ENCODE peak calls at places on chromosomes 16 and 17, in six cellular contexts. J is A549, C is endothelial cell of umbilical vein, I is GM12878, N is K562, F is HepG2. E is an unnamed sample.

GRCh38 chr16:58471209-58471975 is 28.6 kb upstream of the NDRG4 start:
- DNase-seq in J (no peak), C (no peak), I (no peak), N (no peak), F (no peak), E (no peak)

GRCh38 chr17:13736915-13737314 is 135.2 kb upstream of the HS3ST3A1 start:
- DNase-seq in J (no peak), C (no peak), I (no peak), N (no peak), F (no peak), E (peak; percentile 28)

GRCh38 chr17:57697891-57698708 is 47.0 kb downstream of the CCDC182 start:
- DNase-seq in J (no peak), C (no peak), I (no peak), N (no peak), F (peak; percentile 59), E (peak; percentile 84)

GRCh38 chr17:63542218-63542545 is 8.1 kb upstream of the DCAF7 start:
- DNase-seq in J (no peak), C (no peak), I (no peak), N (no peak), F (no peak), E (no peak)

GRCh38 chr17:76659928-76660614 is 16.5 kb upstream of the ST6GALNAC1 start:
- DNase-seq in J (peak; percentile 59), C (no peak), I (no peak), N (peak; percentile 69), F (no peak), E (peak; percentile 62)

GRCh38 chr16:12907670-12908233 is 6.4 kb downstream of the SHISA9 start:
- DNase-seq in J (peak; percentile 40), C (peak; percentile 4), I (no peak), N (peak; percentile 24), F (peak; percentile 22), E (peak; percentile 15)

GRCh38 chr17:37400505-37400904 is 6.1 kb downstream of the ACACA start:
- DNase-seq in J (no peak), C (no peak), I (no peak), N (no peak), F (no peak), E (no peak)

GRCh38 chr16:57609541-57610401 is 18.7 kb upstream of the ADGRG1 start:
- DNase-seq in J (no peak), C (peak; percentile 53), I (peak; percentile 83), N (no peak), F (no peak), E (no peak)

GRCh38 chr17:80513892-80514291 is 30.7 kb upstream of the RPTOR start:
- DNase-seq in J (no peak), C (no peak), I (no peak), N (no peak), F (no peak), E (no peak)

GRCh38 chr16:3536271-3536671 is 35.5 kb downstream of the CLUAP1 start:
- DNase-seq in J (no peak), C (no peak), I (no peak), N (no peak), F (no peak), E (no peak)

GRCh38 chr16:86578499-86579267 is at the start of gene FOXL1:
- DNase-seq in J (no peak), C (no peak), I (no peak), N (no peak), F (no peak), E (no peak)

GRCh38 chr16:75264531-75264998 is 13.1 kb upstream of the BCAR1 start:
- DNase-seq in J (no peak), C (peak; percentile 70), I (no peak), N (no peak), F (no peak), E (no peak)

GRCh38 chr16:4454618-4455017 is 19.8 kb downstream of the NMRAL1 start:
- DNase-seq in J (no peak), C (no peak), I (no peak), N (no peak), F (no peak), E (no peak)

GRCh38 chr17:72561266-72561665 is 440.4 kb downstream of the SOX9 start:
- DNase-seq in J (no peak), C (no peak), I (no peak), N (no peak), F (no peak), E (no peak)

GRCh38 chr17:65131946-65132345 is 5.2 kb upstream of the RGS9 start:
- DNase-seq in J (peak; percentile 58), C (no peak), I (no peak), N (no peak), F (peak; percentile 57), E (no peak)

GRCh38 chr16:19696312-19696711 is 21.7 kb downstream of the KNOP1 start:
- DNase-seq in J (peak; percentile 82), C (peak; percentile 94), I (no peak), N (peak; percentile 57), F (no peak), E (no peak)

GRCh38 chr17:1005361-1005946 is 8.5 kb downstream of the TIMM22 start:
- DNase-seq in J (no peak), C (peak; percentile 93), I (no peak), N (no peak), F (no peak), E (no peak)

GRCh38 chr17:77363821-77364361 is 223.1 kb downstream of the SEC14L1 start:
- DNase-seq in J (no peak), C (peak; percentile 34), I (no peak), N (peak; percentile 89), F (peak; percentile 71), E (peak; percentile 71)

GRCh38 chr17:74283371-74283673 is 9.3 kb downstream of the DNAI2 start:
- DNase-seq in J (no peak), C (no peak), I (no peak), N (no peak), F (no peak), E (no peak)

GRCh38 chr17:74281799-74282198 is 7.8 kb downstream of the DNAI2 start:
- DNase-seq in J (no peak), C (no peak), I (no peak), N (no peak), F (no peak), E (no peak)

GRCh38 chr17:74277935-74278334 is 3.9 kb downstream of the DNAI2 start:
- DNase-seq in J (no peak), C (no peak), I (no peak), N (no peak), F (no peak), E (no peak)

GRCh38 chr17:74282587-74283370 is 8.7 kb downstream of the DNAI2 start:
- DNase-seq in J (peak; percentile 38), C (no peak), I (peak; percentile 69), N (peak; percentile 44), F (peak; percentile 45), E (peak; percentile 71)

DNA sequence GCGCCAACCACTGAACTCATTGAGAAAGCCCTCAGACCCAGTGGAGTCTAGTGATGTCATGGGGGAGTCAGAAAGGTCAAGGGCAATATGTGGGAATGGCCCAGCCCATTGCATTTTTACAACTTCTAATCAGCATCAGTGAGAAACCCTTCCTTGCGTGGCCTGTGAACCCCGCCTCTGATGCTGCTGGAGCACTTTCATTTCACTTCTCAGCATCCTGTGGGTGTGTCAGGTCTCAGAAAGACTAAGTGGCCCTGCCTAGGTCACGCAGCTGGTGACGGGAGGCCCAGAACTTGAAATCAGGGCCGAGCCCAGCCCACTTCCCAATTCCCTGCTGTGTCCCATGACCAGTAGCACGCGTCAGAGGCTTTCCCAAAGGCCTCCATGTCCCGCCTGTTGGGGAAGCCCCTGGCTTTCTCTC is 6.1 kb downstream of the DNAI2 start:
- DNase-seq in J (no peak), C (no peak), I (no peak), N (no peak), F (no peak), E (no peak)
- H3K4me3 ChIP-seq in J (no peak overlapping the region), C (no peak overlapping the region), I (peak overlapping the region; percentile 24), N (no peak overlapping the region), F (no peak overlapping the region), E (no peak overlapping the region)

GRCh38 chr17:34892864-34893263 is 68.4 kb downstream of the CCT6B start:
- DNase-seq in J (peak; percentile 33), C (no peak), I (no peak), N (peak; percentile 75), F (no peak), E (peak; percentile 81)
- TF ChIP-seq MAX in J (no peak), C (no peak), I (no peak), N (no peak), F (no peak), E (no peak)

DNA sequence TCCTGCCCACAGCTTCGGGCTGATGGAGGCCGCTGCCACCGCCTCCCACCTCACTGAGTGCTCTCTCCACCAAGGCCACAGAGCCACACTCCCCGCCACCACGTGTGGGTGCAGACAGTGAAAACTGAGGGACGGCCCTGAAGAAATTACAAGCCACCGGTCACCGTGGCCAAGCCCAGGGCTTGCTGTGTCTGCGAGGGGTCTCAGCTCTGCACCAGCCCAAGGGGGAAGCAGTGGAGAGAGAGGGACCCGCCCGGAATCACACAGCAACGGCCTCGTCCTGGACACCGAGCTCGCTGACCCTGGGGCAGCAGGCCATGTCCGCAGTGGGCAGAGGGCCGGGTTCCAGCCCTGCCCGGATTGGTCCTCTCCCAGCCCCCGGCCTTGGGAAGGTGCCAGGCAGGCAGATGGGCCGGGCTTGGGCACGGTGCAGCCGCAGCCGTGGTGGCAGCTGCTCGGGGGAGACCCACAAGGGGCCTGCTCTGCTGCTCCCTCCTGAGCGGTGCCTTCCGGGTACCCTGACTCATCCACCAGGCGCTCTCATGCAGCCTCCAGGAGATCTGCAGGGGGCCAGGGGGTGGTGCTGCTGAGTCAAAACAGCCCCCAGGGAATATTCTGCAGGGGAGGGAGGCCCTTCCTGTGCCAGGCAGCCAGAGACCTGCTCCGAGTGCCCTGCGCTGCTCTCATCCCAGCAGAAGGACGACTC is 52.0 kb downstream of the CBFA2T3 start:
- DNase-seq in J (peak; percentile 61), C (peak; percentile 67), I (no peak), N (peak; percentile 55), F (peak; percentile 70), E (peak; percentile 98)
- TF ChIP-seq MYC in J (no peak), C (no peak), I (no peak), N (no peak), F (peak; percentile 23), E (peak; percentile 69)

GRCh38 chr17:81821603-81822311 is 11.3 kb downstream of the MCRIP1 start:
- DNase-seq in J (peak; percentile 85), C (peak; percentile 63), I (no peak), N (peak; percentile 91), F (peak; percentile 84), E (peak; percentile 54)
- H3K4me3 ChIP-seq in J (no peak overlapping the region), C (no peak overlapping the region), I (no peak overlapping the region), N (no peak overlapping the region), F (no peak overlapping the region), E (no peak overlapping the region)

GRCh38 chr17:41551370-41551769 is 20.5 kb downstream of the KRT9 start:
- DNase-seq in J (no peak), C (peak; percentile 38), I (no peak), N (no peak), F (no peak), E (no peak)
- TF ChIP-seq MAX in J (no peak), C (no peak), I (no peak), N (no peak), F (no peak), E (no peak)

E was measured in NB4.